ENCODE peak calls at places on chromosome 6, in nine cellular contexts. E, Q, O, Z, V, K, P, B and S are unnamed samples.

GRCh38 chr6:7261030-7261841 is 51.8 kb downstream of the SSR1 start:
- DNase-seq in E (peak; percentile 78), Q (peak; percentile 80), O (peak; percentile 70), Z (peak; percentile 92), V (peak; percentile 95), K (peak; percentile 71), P (peak; percentile 88), B (peak; percentile 79), S (peak; percentile 36)

GRCh38 chr6:18307006-18307405 is 42.7 kb upstream of the DEK start:
- DNase-seq in E (no peak), Q (no peak), O (no peak), Z (no peak), V (peak; percentile 15), K (no peak), P (peak; percentile 90), B (no peak), S (no peak)

GRCh38 chr6:48615041-48615440 is 504.0 kb upstream of the PTCHD4 start:
- DNase-seq in E (no peak), Q (no peak), O (no peak), Z (no peak), V (no peak), K (no peak), P (peak; percentile 56), B (no peak), S (no peak)

GRCh38 chr6:169070506-169071176 is 183.0 kb downstream of the THBS2 start:
- DNase-seq in E (no peak), Q (no peak), O (no peak), Z (peak; percentile 94), V (peak; percentile 74), K (no peak), P (peak; percentile 100), B (peak; percentile 97), S (no peak)

GRCh38 chr6:36488221-36488620 is 45.4 kb downstream of the KCTD20 start:
- DNase-seq in E (no peak), Q (no peak), O (no peak), Z (no peak), V (no peak), K (no peak), P (no peak), B (no peak), S (no peak)

GRCh38 chr6:18183736-18184135 is 28.5 kb downstream of the KDM1B start:
- DNase-seq in E (no peak), Q (no peak), O (no peak), Z (no peak), V (no peak), K (no peak), P (peak; percentile 43), B (no peak), S (no peak)

GRCh38 chr6:45631396-45631795 is 253.7 kb upstream of the SUPT3H start:
- DNase-seq in E (no peak), Q (no peak), O (no peak), Z (no peak), V (no peak), K (no peak), P (peak; percentile 36), B (no peak), S (no peak)

GRCh38 chr6:119284861-119285521 is 64.6 kb downstream of the MAN1A1 start:
- DNase-seq in E (peak; percentile 15), Q (no peak), O (no peak), Z (no peak), V (no peak), K (no peak), P (peak; percentile 12), B (no peak), S (no peak)

GRCh38 chr6:32906539-32906938 is 34.3 kb downstream of the HLA-DMB start:
- DNase-seq in E (no peak), Q (no peak), O (no peak), Z (no peak), V (no peak), K (no peak), P (peak; percentile 82), B (peak; percentile 43), S (no peak)

GRCh38 chr6:5398530-5398929 is 137.2 kb downstream of the FARS2 start:
- DNase-seq in E (peak; percentile 34), Q (peak; percentile 39), O (no peak), Z (no peak), V (no peak), K (peak; percentile 9), P (peak; percentile 63), B (no peak), S (no peak)

GRCh38 chr6:96836579-96837137 is 619 bp downstream of the GPR63 start:
- DNase-seq in E (no peak), Q (peak; percentile 12), O (no peak), Z (no peak), V (no peak), K (peak; percentile 33), P (peak; percentile 18), B (no peak), S (no peak)

GRCh38 chr6:109236140-109237081 is 141.1 kb downstream of the CEP57L1 start:
- DNase-seq in E (peak; percentile 22), Q (no peak), O (peak; percentile 21), Z (no peak), V (no peak), K (peak; percentile 84), P (no peak), B (no peak), S (no peak)

GRCh38 chr6:120826253-120826652 is 508.0 kb downstream of the TBC1D32 start:
- DNase-seq in E (peak; percentile 10), Q (peak; percentile 3), O (peak; percentile 4), Z (no peak), V (no peak), K (peak; percentile 10), P (peak; percentile 3), B (no peak), S (no peak)

GRCh38 chr6:41191569-41191968 is 9.4 kb downstream of the TREML2 start:
- DNase-seq in E (peak; percentile 60), Q (no peak), O (no peak), Z (peak; percentile 61), V (no peak), K (no peak), P (peak; percentile 35), B (no peak), S (no peak)

GRCh38 chr6:7899046-7899888 is 11.3 kb downstream of the TXNDC5 start:
- DNase-seq in E (no peak), Q (peak; percentile 24), O (no peak), Z (no peak), V (no peak), K (no peak), P (no peak), B (no peak), S (no peak)

GRCh38 chr6:145733207-145733606 is 2.1 kb downstream of the EPM2A start:
- DNase-seq in E (no peak), Q (no peak), O (no peak), Z (no peak), V (no peak), K (no peak), P (no peak), B (no peak), S (no peak)